ENCODE peak calls at places on chromosomes 3 and 15, in nine cellular contexts. C is stomach, P is K562, D is Peyer's patch, F is fibroblast of lung, V is aorta, S is RWPE2, B is LNCaP clone FGC, T is neuronal stem cell. U is an unnamed sample.
A peak's percentile ranks its signal among the peaks of the same experiment; 100 is the strongest.

GRCh38 chr3:111506435-111506834 is 35.6 kb upstream of the CD96 start:
- DNase-seq in C (no peak), P (no peak), F (no peak), S (no peak), D (no peak), V (no peak), T (no peak), B (no peak), U (no peak)

GRCh38 chr3:7728566-7729519 is 772.8 kb upstream of the LMCD1 start:
- DNase-seq in D (no peak), V (no peak), P (no peak), C (no peak), S (no peak), T (no peak), F (no peak), B (no peak), U (no peak)

GRCh38 chr3:184018424-184018973 is 815 bp upstream of the ABCC5 start:
- DNase-seq in S (no peak), P (no peak), B (no peak), T (no peak), F (no peak), D (no peak), V (no peak), C (no peak), U (no peak)

GRCh38 chr15:98906712-98907083 is 100.9 kb downstream of the PGPEP1L start:
- DNase-seq in C (peak; percentile 63), V (peak; percentile 61), T (no peak), P (no peak), F (peak; percentile 75), D (no peak), S (no peak), B (no peak), U (no peak)

GRCh38 chr3:103052236-103052830 is 617.5 kb downstream of the ZPLD1 start:
- DNase-seq in F (peak; percentile 44), D (no peak), B (peak; percentile 63), T (no peak), V (peak; percentile 86), C (no peak), P (no peak), S (no peak), U (no peak)

GRCh38 chr3:161607056-161607455 is 110.4 kb downstream of the OTOL1 start:
- DNase-seq in D (no peak), P (no peak), V (no peak), F (no peak), T (no peak), B (peak; percentile 79), C (no peak), S (no peak), U (no peak)

GRCh38 chr3:22730701-22731100 is 472.4 kb upstream of the UBE2E2 start:
- DNase-seq in V (no peak), F (no peak), C (no peak), T (no peak), P (no peak), D (no peak), B (no peak), S (no peak), U (no peak)

GRCh38 chr15:88428053-88428452 is 39.1 kb downstream of the MRPL46 start:
- DNase-seq in T (no peak), C (no peak), D (no peak), V (no peak), F (no peak), S (no peak), B (no peak), P (no peak), U (no peak)

GRCh38 chr3:48739955-48740823 is 23.2 kb upstream of the IP6K2 start:
- DNase-seq in D (peak; percentile 67), B (peak; percentile 79), V (peak; percentile 92), S (peak; percentile 71), F (peak; percentile 68), T (peak; percentile 47), C (peak; percentile 93), P (peak; percentile 85), U (no peak)

GRCh38 chr3:40719660-40720287 is 195.0 kb downstream of the ZNF621 start:
- DNase-seq in T (peak; percentile 12), F (peak; percentile 3), V (no peak), S (no peak), C (no peak), P (peak; percentile 71), D (no peak), B (peak; percentile 67), U (no peak)

GRCh38 chr3:133152056-133152455 is 113.9 kb downstream of the TMEM108 start:
- DNase-seq in V (no peak), C (no peak), S (no peak), P (no peak), D (no peak), F (no peak), B (no peak), T (no peak), U (no peak)

GRCh38 chr15:59166156-59166555 is 40.5 kb upstream of the LDHAL6B start:
- DNase-seq in T (no peak), C (no peak), D (no peak), B (no peak), P (no peak), V (no peak), S (no peak), F (no peak), U (no peak)

GRCh38 chr3:74643636-74644035 is 29.2 kb upstream of the CNTN3 start:
- DNase-seq in D (no peak), T (no peak), C (peak; percentile 70), B (peak; percentile 81), F (no peak), S (no peak), P (no peak), V (no peak), U (no peak)

GRCh38 chr3:187922704-187923393 is 177.6 kb upstream of the BCL6 start:
- DNase-seq in C (no peak), S (no peak), T (no peak), B (no peak), V (no peak), D (no peak), P (no peak), F (peak; percentile 89), U (no peak)

GRCh38 chr15:72231847-72232461 is 964 bp upstream of the PKM start:
- DNase-seq in T (no peak), C (peak; percentile 45), B (peak; percentile 65), P (peak; percentile 88), D (no peak), F (peak; percentile 88), V (peak; percentile 68), S (no peak), U (no peak)

GRCh38 chr15:99431661-99432091 is 134.1 kb upstream of the MEF2A start:
- DNase-seq in V (peak; percentile 45), P (no peak), T (no peak), F (no peak), C (no peak), B (no peak), D (no peak), S (peak; percentile 71), U (no peak)

GRCh38 chr3:197532388-197532787 is 23.4 kb downstream of the BDH1 start:
- DNase-seq in S (no peak), F (no peak), P (no peak), V (peak; percentile 7), C (no peak), T (no peak), B (no peak), D (no peak), U (no peak)

GRCh38 chr15:88625943-88626741 is 5.0 kb downstream of the AEN start:
- DNase-seq in T (no peak), P (no peak), B (no peak), F (no peak), C (no peak), V (no peak), D (no peak), S (no peak), U (no peak)

GRCh38 chr3:116260491-116260890 is 184.8 kb downstream of the LSAMP start:
- DNase-seq in T (no peak), B (no peak), S (no peak), C (no peak), D (no peak), V (no peak), P (no peak), F (no peak), U (no peak)
- H3K4me3 ChIP-seq in T (no peak overlapping the region), B (no peak overlapping the region), S (no peak overlapping the region), C (no peak overlapping the region), D (no peak overlapping the region), V (no peak overlapping the region), P (no peak overlapping the region), F (no peak overlapping the region), U (no peak overlapping the region)

DNA sequence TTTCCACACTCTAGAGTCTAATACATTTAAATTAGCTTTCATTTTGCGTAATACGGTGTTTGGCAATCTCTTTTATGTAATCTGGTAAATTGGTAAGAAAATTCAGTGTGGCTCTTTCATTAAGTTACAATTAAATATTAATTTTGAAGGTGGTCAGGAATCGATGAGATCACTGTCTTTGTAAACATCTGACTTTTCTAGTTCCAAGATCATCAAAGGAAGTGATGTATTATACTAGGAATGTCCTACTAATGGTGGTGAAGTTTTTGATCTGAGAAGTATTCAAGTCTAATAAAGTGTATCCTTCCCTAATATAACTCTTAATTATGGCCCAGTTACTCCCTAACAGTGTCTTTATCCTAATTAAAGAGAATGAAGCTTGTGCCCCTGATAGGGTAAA is 1.1 kb upstream of the UTS2B start:
- DNase-seq in V (no peak), D (no peak), S (no peak), B (no peak), F (peak; percentile 73), T (no peak), P (no peak), C (no peak), U (no peak)
- H3K4me3 ChIP-seq in V (peak overlapping the region; percentile 64), D (peak overlapping the region; percentile 98), S (peak overlapping the region; percentile 86), B (no peak overlapping the region), F (peak overlapping the region; percentile 74), T (no peak overlapping the region), P (peak overlapping the region; percentile 78), C (peak overlapping the region; percentile 62), U (peak overlapping the region; percentile 77)

DNA sequence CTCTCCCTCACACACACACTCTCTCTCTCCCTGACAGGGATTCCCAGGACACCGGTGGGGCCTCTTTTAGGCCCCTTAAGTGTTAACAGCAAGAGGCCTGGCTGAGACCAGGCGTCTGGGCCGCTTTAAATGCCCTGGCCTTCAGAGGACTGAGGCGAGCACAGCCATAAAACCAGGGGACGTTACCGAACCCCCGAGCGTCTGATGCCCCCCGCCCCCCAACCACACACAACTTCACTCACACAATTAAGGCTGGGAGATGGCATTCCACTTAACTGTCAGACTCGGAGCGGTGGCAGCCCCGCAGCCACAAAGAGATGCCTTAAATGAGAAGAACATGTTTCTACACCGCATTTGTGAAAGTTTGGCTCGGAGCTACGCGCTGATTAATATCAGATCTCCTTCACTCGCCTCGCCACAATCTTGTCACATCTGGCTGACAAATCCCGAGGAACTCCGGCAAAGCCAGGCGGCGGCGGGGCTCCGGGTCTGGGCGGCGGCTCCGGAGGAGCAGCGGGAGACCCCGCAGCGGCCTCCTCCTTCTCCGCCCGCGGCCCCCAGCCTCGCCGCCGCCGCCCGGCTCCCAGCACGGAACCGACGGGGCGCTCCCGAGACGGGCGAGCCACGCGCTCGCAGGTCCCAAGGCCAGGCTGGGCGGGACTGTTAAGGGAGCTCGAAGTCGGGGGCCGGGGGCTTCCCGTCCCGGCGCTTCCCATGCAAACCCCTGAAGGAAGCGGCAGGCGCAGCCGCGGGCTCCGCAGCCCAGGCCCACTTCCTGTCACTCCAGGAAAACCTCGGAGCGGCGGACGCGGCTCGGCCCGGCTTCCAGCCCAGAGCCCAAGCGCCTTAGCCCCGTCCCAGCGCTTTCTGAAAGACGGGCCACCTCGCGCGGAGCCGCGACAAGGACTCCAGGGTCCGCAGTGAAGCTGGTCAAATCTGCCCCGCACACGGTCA is 1.3 kb downstream of the BNC1 start:
- DNase-seq in B (no peak), T (no peak), V (no peak), F (peak; percentile 64), P (no peak), C (no peak), S (peak; percentile 76), D (no peak), U (no peak)
- H3K4me3 ChIP-seq in B (no peak overlapping the region), T (peak overlapping the region; percentile 79), V (peak overlapping the region; percentile 17), F (peak overlapping the region; percentile 60), P (no peak overlapping the region), C (peak overlapping the region; percentile 42), S (peak overlapping the region; percentile 80), D (no peak overlapping the region), U (peak overlapping the region; percentile 63)

GRCh38 chr3:62319570-62320243 is 53.6 kb downstream of the FEZF2 start:
- DNase-seq in S (no peak), T (no peak), P (no peak), B (peak; percentile 93), C (no peak), D (no peak), F (no peak), V (no peak), U (no peak)
- H3K4me3 ChIP-seq in S (peak overlapping the region; percentile 42), T (no peak overlapping the region), P (no peak overlapping the region), B (no peak overlapping the region), C (peak overlapping the region; percentile 56), D (no peak overlapping the region), F (peak overlapping the region; percentile 85), V (peak overlapping the region; percentile 32), U (peak overlapping the region; percentile 84)